ENCODE peak calls at places on chromosomes 11 and 22, in five cellular contexts. D is choroid plexus epithelial cell, S is heart left ventricle, H is ovary, O is endodermal cell. F is an unnamed sample.

GRCh38 chr11:107999759-108000455 is 8.8 kb upstream of the CUL5 start:
- DNase-seq in D (peak), S (no peak), H (no peak), O (peak), F (peak)

GRCh38 chr22:46233231-46233630 is 16.9 kb downstream of the CDPF1 start:
- DNase-seq in D (peak), S (peak), H (no peak), O (no peak), F (no peak)

GRCh38 chr11:31690041-31690440 is 121.1 kb downstream of the PAX6 start:
- DNase-seq in D (peak), S (no peak), H (no peak), O (no peak), F (no peak)

GRCh38 chr22:45638834-45639746 is 32.5 kb upstream of the ATXN10 start:
- DNase-seq in D (peak), S (no peak), H (no peak), O (no peak), F (no peak)

GRCh38 chr11:44658451-44658850 is 68.3 kb upstream of the TSPAN18 start:
- DNase-seq in D (peak), S (no peak), H (no peak), O (peak), F (peak)

GRCh38 chr22:30947821-30948454 is 20.6 kb downstream of the MORC2 start:
- DNase-seq in D (peak), S (no peak), H (no peak), O (no peak), F (peak)

GRCh38 chr11:115874843-115875242 is 370.6 kb upstream of the CADM1 start:
- DNase-seq in D (no peak), S (no peak), H (no peak), O (no peak), F (no peak)

GRCh38 chr22:30552719-30553118 is 6.2 kb upstream of the SEC14L6 start:
- DNase-seq in D (no peak), S (no peak), H (no peak), O (no peak), F (no peak)

GRCh38 chr11:17408641-17409040 is 20.2 kb upstream of the KCNJ11 start:
- DNase-seq in D (no peak), S (no peak), H (no peak), O (no peak), F (no peak)

GRCh38 chr11:26761382-26761781 is 39.5 kb upstream of the SLC5A12 start:
- DNase-seq in D (no peak), S (no peak), H (no peak), O (no peak), F (no peak)

GRCh38 chr11:60985501-60985900 is 14.0 kb downstream of the CD6 start:
- DNase-seq in D (no peak), S (no peak), H (no peak), O (peak), F (no peak)

GRCh38 chr11:78050964-78051831 is 12.5 kb upstream of the THRSP start:
- DNase-seq in D (peak), S (no peak), H (no peak), O (peak), F (no peak)

GRCh38 chr22:49954991-49955580 is 5.5 kb upstream of the PIM3 start:
- DNase-seq in D (no peak), S (no peak), H (no peak), O (no peak), F (no peak)

GRCh38 chr11:84316866-84317560 is 1030.8 kb upstream of the CCDC90B start:
- DNase-seq in D (peak), S (no peak), H (peak), O (peak), F (no peak)

GRCh38 chr11:59572091-59572490 is 43.5 kb downstream of the OSBP start:
- DNase-seq in D (no peak), S (no peak), H (no peak), O (no peak), F (no peak)

GRCh38 chr11:129298990-129299389 is 76.7 kb upstream of the BARX2 start:
- DNase-seq in D (no peak), S (no peak), H (no peak), O (no peak), F (no peak)

GRCh38 chr11:117670443-117670842 is 126.6 kb downstream of the DSCAML1 start:
- DNase-seq in D (no peak), S (no peak), H (no peak), O (no peak), F (no peak)

GRCh38 chr11:579830-580601 is 3.7 kb downstream of the PHRF1 start:
- DNase-seq in D (peak), S (no peak), H (no peak), O (peak), F (no peak)

GRCh38 chr11:117376517-117376916 is 48.9 kb downstream of the CEP164 start:
- DNase-seq in D (no peak), S (peak), H (no peak), O (no peak), F (no peak)

GRCh38 chr22:24112188-24112587 is 69.1 kb upstream of the SUSD2 start:
- DNase-seq in D (peak), S (no peak), H (no peak), O (no peak), F (no peak)

GRCh38 chr11:112129656-112130055 is 34.2 kb downstream of the IL18 start:
- DNase-seq in D (no peak), S (peak), H (no peak), O (no peak), F (no peak)

GRCh38 chr22:23608583-23608982 is 23.5 kb downstream of the DRICH1 start:
- DNase-seq in D (peak), S (no peak), H (no peak), O (peak), F (no peak)

GRCh38 chr22:31150615-31151014 is 9.4 kb upstream of the RNF185 start:
- DNase-seq in D (peak), S (no peak), H (no peak), O (no peak), F (no peak)

GRCh38 chr11:5004429-5005274 is 10.0 kb downstream of the OR51L1 start:
- DNase-seq in D (peak), S (no peak), H (peak), O (peak), F (peak)

GRCh38 chr22:35454416-35455054 is 54.6 kb downstream of the MCM5 start:
- DNase-seq in D (no peak), S (peak), H (no peak), O (no peak), F (no peak)

GRCh38 chr11:60771879-60772525 is 13.1 kb upstream of the MS4A10 start:
- DNase-seq in D (peak), S (no peak), H (no peak), O (no peak), F (no peak)

GRCh38 chr22:19812910-19813309 is 41.8 kb downstream of the GNB1L start:
- DNase-seq in D (no peak), S (no peak), H (no peak), O (peak), F (no peak)

GRCh38 chr11:130828741-130829140 is 87.5 kb downstream of the SNX19 start:
- DNase-seq in D (no peak), S (no peak), H (no peak), O (no peak), F (no peak)

GRCh38 chr11:38795027-38795426 is 2197.0 kb upstream of the RAG2 start:
- DNase-seq in D (no peak), S (no peak), H (no peak), O (no peak), F (no peak)

GRCh38 chr11:59669611-59670009 is 773 bp upstream of the PATL1 start:
- DNase-seq in D (peak), S (peak), H (peak), O (no peak), F (no peak)

GRCh38 chr11:17923213-17923612 is 89.6 kb downstream of the SERGEF start:
- DNase-seq in D (peak), S (peak), H (no peak), O (no peak), F (no peak)

GRCh38 chr11:86510674-86511073 is 136.0 kb downstream of the CCDC81 start:
- DNase-seq in D (no peak), S (no peak), H (no peak), O (no peak), F (no peak)

GRCh38 chr22:27494821-27495220 is 306.7 kb downstream of the MN1 start:
- DNase-seq in D (peak), S (no peak), H (no peak), O (peak), F (no peak)

GRCh38 chr11:9716275-9717039 is 52.6 kb downstream of the SWAP70 start:
- DNase-seq in D (peak), S (peak), H (no peak), O (no peak), F (peak)

GRCh38 chr22:16783930-16784354 is 41.3 kb downstream of the XKR3 start:
- DNase-seq in D (no peak), S (no peak), H (no peak), O (peak), F (peak)

GRCh38 chr11:122214567-122214966 is 98.6 kb upstream of the BLID start:
- DNase-seq in D (peak), S (no peak), H (no peak), O (no peak), F (no peak)

GRCh38 chr11:68317147-68317785 is 4.9 kb downstream of the LRP5 start:
- DNase-seq in D (no peak), S (no peak), H (no peak), O (peak), F (no peak)

GRCh38 chr11:68313574-68314202 is 1.3 kb downstream of the LRP5 start:
- DNase-seq in D (peak), S (no peak), H (no peak), O (no peak), F (no peak)

GRCh38 chr11:68314886-68315580 is 2.6 kb downstream of the LRP5 start:
- DNase-seq in D (peak), S (peak), H (peak), O (no peak), F (no peak)

GRCh38 chr11:68314203-68314885 is 2.0 kb downstream of the LRP5 start:
- DNase-seq in D (no peak), S (no peak), H (no peak), O (peak), F (no peak)

DNA sequence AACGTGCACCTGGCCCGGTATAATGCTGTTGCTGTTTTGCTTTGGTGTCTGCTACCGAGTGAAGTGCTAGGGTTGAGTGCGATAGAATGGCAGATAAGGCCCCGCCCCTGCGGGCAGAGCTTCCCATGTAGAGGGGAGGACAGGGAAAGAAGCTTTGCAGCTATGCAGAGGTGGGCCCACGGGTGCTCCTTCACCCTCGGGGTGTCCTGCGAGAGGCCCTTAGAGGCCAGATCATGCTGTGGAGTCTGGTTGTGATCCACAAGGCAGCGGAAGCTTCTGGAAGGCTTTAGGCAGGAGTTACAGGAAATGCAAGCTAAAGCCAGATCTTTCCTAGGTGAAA is 3.2 kb downstream of the LRP5 start:
- DNase-seq in D (no peak), S (no peak), H (no peak), O (no peak), F (no peak)
- H3K4me3 ChIP-seq in D (no peak), S (no peak), H (no peak), O (no peak), F (no peak)

DNA sequence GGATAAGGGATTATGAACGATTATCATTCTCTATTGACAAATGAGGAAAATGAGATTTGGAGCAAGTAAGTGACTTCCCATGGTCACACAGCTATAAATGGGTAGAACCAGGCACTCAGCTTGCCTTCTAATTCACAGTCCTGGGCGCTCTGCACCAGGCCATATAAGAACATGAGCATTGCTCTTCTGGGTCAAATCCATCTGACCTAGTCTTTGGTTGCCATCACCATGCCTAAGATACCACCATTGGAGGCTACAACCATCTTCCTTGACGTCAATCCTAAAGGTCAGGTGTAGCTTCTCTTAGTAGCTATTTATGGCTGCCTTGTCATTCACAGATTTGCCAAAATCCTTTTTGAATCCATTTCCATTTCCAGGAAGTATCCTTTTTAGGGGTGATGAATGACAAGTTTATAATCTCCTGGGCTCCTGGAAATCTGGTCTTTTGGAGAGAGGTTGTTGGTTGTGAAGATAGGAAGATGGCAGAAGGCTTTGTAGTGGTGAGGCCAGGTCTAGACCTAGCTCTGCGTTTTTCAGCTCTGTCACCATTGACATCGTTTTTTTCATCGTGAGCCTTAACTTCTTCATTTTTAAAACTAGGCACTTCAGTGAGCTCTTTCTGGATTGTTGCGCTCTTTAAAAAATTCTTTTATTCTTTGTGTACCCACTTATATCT is 11.1 kb downstream of the ZBTB16 start:
- DNase-seq in D (no peak), S (no peak), H (no peak), O (no peak), F (no peak)
- H3K4me3 ChIP-seq in D (no peak), S (no peak), H (no peak), O (no peak), F (no peak)

GRCh38 chr11:30665067-30665466 is 78.9 kb upstream of the MPPED2 start:
- DNase-seq in D (no peak), S (no peak), H (no peak), O (no peak), F (no peak)
- H3K4me3 ChIP-seq in D (no peak), S (no peak), H (no peak), O (no peak), F (no peak)

DNA sequence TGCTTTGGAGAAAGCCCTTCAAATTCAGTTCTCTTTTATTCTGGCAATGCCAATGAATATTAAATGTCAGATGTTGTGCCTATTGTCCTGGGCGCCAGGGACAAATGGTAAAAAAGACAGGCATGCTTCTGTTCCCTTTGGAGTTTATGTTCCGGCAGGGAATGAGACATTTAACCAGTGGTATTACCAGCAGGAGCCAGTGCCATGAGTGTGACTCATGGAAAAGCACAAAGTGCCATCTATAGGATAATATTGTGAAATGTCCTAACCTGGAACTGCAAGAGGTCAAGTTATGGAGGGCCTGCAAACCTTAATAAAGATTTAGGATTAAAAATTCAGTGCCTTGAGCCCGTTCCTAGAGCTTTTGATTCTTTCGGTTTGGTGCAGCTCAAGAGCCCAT is 39.5 kb downstream of the REXO2 start:
- DNase-seq in D (no peak), S (no peak), H (no peak), O (peak), F (no peak)
- H3K4me3 ChIP-seq in D (no peak), S (no peak), H (no peak), O (no peak), F (no peak)

GRCh38 chr22:38204784-38205183 is 3.0 kb downstream of the MAFF start:
- DNase-seq in D (no peak), S (no peak), H (no peak), O (no peak), F (no peak)

GRCh38 chr22:38207898-38208432 is 6.2 kb downstream of the MAFF start:
- DNase-seq in D (no peak), S (no peak), H (no peak), O (no peak), F (no peak)

GRCh38 chr22:38203090-38203810 is 1.5 kb downstream of the MAFF start:
- DNase-seq in D (peak), S (no peak), H (peak), O (peak), F (peak)

GRCh38 chr22:38203855-38204497 is 2.2 kb downstream of the MAFF start:
- DNase-seq in D (no peak), S (no peak), H (no peak), O (no peak), F (no peak)

DNA sequence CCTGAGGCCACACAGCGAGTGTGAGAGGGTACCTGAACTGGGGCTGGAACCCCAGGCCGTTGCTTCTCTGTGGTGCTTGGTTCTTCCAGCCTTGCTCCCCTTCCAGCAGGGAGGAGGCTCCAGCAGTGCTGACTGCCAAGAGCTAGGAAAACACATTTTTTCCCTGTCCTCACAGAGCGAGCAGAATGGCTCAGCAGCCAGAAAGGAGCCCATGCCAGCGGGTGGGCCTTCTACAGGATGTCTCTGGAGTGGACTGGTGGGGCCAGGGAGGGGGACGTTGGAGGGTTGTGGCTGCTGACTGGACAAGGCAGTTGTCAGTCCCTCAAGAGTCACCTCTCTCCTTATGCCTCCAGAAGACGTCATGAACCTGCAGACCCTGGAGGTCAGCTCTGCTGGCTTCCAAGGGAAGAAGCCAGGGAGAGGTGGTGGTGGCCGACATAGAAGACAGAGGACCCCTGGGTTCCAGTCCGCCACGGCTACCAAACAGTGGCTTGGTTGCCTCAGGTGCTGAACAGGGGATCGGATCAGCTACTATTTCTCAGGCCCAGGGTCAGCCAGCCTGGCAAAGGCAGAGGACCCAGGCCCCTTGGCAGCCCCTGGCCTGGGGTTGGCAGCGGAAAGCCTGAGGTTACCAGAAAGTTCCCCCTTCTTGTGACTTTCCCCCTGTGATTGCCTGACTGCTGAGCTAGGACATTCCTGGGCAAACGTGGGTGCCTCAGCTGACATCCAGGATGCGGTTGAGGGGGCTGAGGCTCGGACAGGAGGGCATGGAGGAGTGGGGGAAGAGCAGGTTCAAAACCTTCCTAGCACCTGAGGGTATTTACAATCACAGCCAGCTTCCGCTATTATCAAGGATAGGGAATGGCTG is 3.7 kb downstream of the MAFF start:
- DNase-seq in D (peak), S (peak), H (peak), O (no peak), F (no peak)
- H3K4me3 ChIP-seq in D (peak), S (no peak), H (no peak), O (no peak), F (no peak)

GRCh38 chr22:17921871-17922821 is 102.2 kb downstream of the MICAL3 start:
- DNase-seq in D (no peak), S (peak), H (no peak), O (peak), F (no peak)
- H3K4me3 ChIP-seq in D (no peak), S (no peak), H (no peak), O (peak), F (no peak)

GRCh38 chr11:68844376-68844775 is 2.7 kb upstream of the CPT1A start:
- DNase-seq in D (no peak), S (no peak), H (no peak), O (no peak), F (no peak)
- H3K4me3 ChIP-seq in D (no peak), S (peak), H (no peak), O (peak), F (peak)